ENCODE peak calls at places on chromosomes 16 and 17, in five cellular contexts. B is tibial nerve, C is neuronal stem cell, F is pulmonary artery endothelial cell, T is NCI-H774. K is an unnamed sample.

GRCh38 chr16:77955127-77955526 is 67.2 kb upstream of the CLEC3A start:
- DNase-seq in B (no peak), T (no peak), C (no peak), F (no peak), K (no peak)

GRCh38 chr16:73052441-73053030 is 4.6 kb upstream of the ZFHX3 start:
- DNase-seq in C (no peak), T (no peak), F (no peak), B (no peak), K (no peak)

GRCh38 chr17:80845121-80845862 is 146.3 kb upstream of the CHMP6 start:
- DNase-seq in B (no peak), C (no peak), T (no peak), F (no peak), K (no peak)

GRCh38 chr17:76544123-76544915 is 4.5 kb downstream of the PRCD start:
- DNase-seq in F (no peak), C (no peak), B (no peak), T (no peak), K (no peak)

GRCh38 chr17:43368740-43369506 is 29.9 kb upstream of the ARL4D start:
- DNase-seq in F (peak; percentile 45), B (peak; percentile 76), C (peak; percentile 48), T (peak; percentile 91), K (peak; percentile 83)

GRCh38 chr17:77372444-77373297 is 231.9 kb downstream of the SEC14L1 start:
- DNase-seq in T (peak; percentile 21), C (peak; percentile 91), F (no peak), B (peak; percentile 73), K (peak; percentile 62)

GRCh38 chr16:87765473-87765775 is 362 bp downstream of the KLHDC4 start:
- DNase-seq in B (no peak), F (no peak), T (no peak), C (no peak), K (peak; percentile 18)

GRCh38 chr17:30236807-30237206 is 1.3 kb upstream of the SLC6A4 start:
- DNase-seq in C (peak; percentile 52), F (peak; percentile 2), B (peak; percentile 15), T (no peak), K (peak; percentile 16)

GRCh38 chr16:58299757-58300349 is 5.0 kb upstream of the PRSS54 start:
- DNase-seq in B (no peak), T (peak; percentile 3), C (no peak), F (no peak), K (peak; percentile 28)

GRCh38 chr17:49548506-49549310 is 27.0 kb upstream of the NXPH3 start:
- DNase-seq in B (peak; percentile 62), F (no peak), C (no peak), T (no peak), K (peak; percentile 47)